ENCODE peak calls at places on chromosomes 11 and 22, in ten cellular contexts. Y, I, Q, W, O, M, C, N, D and E are unnamed samples.

GRCh38 chr11:95888852-95889251 is 35.1 kb downstream of the MTMR2 start:
- DNase-seq in D (no peak), N (no peak), M (no peak), Q (no peak), Y (no peak), O (no peak), C (no peak), W (no peak), I (no peak), E (no peak)

GRCh38 chr11:113806403-113806802 is 26.8 kb downstream of the CLDN25 start:
- DNase-seq in Q (peak), D (peak), I (no peak), W (peak), Y (no peak), O (peak), M (peak), N (no peak), C (no peak), E (no peak)

GRCh38 chr11:46678741-46679130 is 21.7 kb downstream of the ARHGAP1 start:
- DNase-seq in D (no peak), O (no peak), W (no peak), Q (no peak), I (no peak), C (no peak), M (no peak), N (no peak), Y (no peak), E (no peak)

GRCh38 chr11:116641561-116642045 is 131.2 kb downstream of the BUD13 start:
- DNase-seq in Y (peak), M (peak), W (peak), Q (peak), D (peak), O (peak), N (no peak), I (no peak), C (no peak), E (no peak)

GRCh38 chr11:56251954-56252353 is at the start of gene OR5T3:
- DNase-seq in Q (no peak), W (no peak), O (no peak), M (no peak), D (no peak), Y (no peak), N (no peak), I (no peak), C (no peak), E (no peak)

GRCh38 chr11:3165152-3165705 is at the start of gene OSBPL5:
- DNase-seq in Y (peak), D (no peak), Q (no peak), N (peak), I (peak), M (peak), O (peak), W (no peak), C (peak), E (no peak)

GRCh38 chr11:100910808-100911207 is 218.8 kb downstream of the PGR start:
- DNase-seq in W (no peak), Q (no peak), O (no peak), M (no peak), Y (no peak), I (no peak), D (no peak), C (no peak), N (no peak), E (no peak)

GRCh38 chr11:131421066-131421855 is 50.8 kb downstream of the NTM start:
- DNase-seq in C (no peak), D (no peak), I (no peak), N (no peak), Q (no peak), O (no peak), M (no peak), Y (no peak), W (no peak), E (no peak)

GRCh38 chr11:34331329-34331728 is 26.5 kb downstream of the ABTB2 start:
- DNase-seq in M (no peak), D (no peak), O (peak), N (no peak), I (no peak), W (no peak), Q (no peak), C (no peak), Y (no peak), E (no peak)

GRCh38 chr11:119717839-119718534 is 11.0 kb downstream of the NECTIN1 start:
- DNase-seq in C (no peak), O (no peak), Q (no peak), I (no peak), N (no peak), Y (no peak), M (no peak), D (no peak), W (no peak), E (no peak)

GRCh38 chr11:41498726-41499125 is 39.3 kb upstream of the LRRC4C start:
- DNase-seq in D (no peak), M (no peak), N (no peak), W (no peak), O (no peak), C (no peak), Q (no peak), I (no peak), Y (no peak), E (no peak)

GRCh38 chr22:35186492-35186891 is 70.8 kb upstream of the HMGXB4 start:
- DNase-seq in N (no peak), Q (no peak), D (no peak), W (no peak), Y (no peak), O (no peak), I (no peak), M (no peak), C (no peak), E (no peak)

GRCh38 chr11:118975771-118976709 is 4.5 kb downstream of the FOXR1 start:
- DNase-seq in D (no peak), M (peak), I (no peak), Q (no peak), O (no peak), Y (no peak), W (no peak), N (no peak), C (no peak), E (no peak)

GRCh38 chr22:42078469-42079318 is 806 bp upstream of the SMDT1 start:
- DNase-seq in N (no peak), C (peak), M (peak), I (peak), O (no peak), Q (no peak), D (peak), Y (peak), W (no peak), E (no peak)

GRCh38 chr22:32308934-32309333 is 48.7 kb upstream of the RFPL3 start:
- DNase-seq in O (no peak), M (peak), D (no peak), Y (no peak), N (no peak), I (no peak), Q (no peak), W (peak), C (no peak), E (no peak)

GRCh38 chr11:133918606-133919260 is 38.0 kb downstream of the IGSF9B start:
- DNase-seq in I (no peak), D (no peak), Y (no peak), N (no peak), Q (no peak), W (no peak), M (no peak), C (no peak), O (no peak), E (no peak)

GRCh38 chr22:30104501-30105156 is 24.4 kb downstream of the HORMAD2 start:
- DNase-seq in W (no peak), Y (no peak), N (no peak), I (no peak), C (no peak), M (no peak), O (no peak), D (no peak), Q (no peak), E (no peak)

GRCh38 chr11:2668876-2669275 is 30.9 kb downstream of the KCNQ1OT1 start:
- DNase-seq in W (peak), Y (peak), Q (no peak), M (no peak), O (no peak), D (no peak), C (peak), N (no peak), I (no peak), E (no peak)

GRCh38 chr11:109865558-109866186 is 227.5 kb upstream of the ZC3H12C start:
- DNase-seq in Q (no peak), Y (peak), O (no peak), D (no peak), M (no peak), C (no peak), N (no peak), W (no peak), I (no peak), E (no peak)

GRCh38 chr22:42553475-42554361 is at the start of gene SERHL2:
- DNase-seq in D (peak), W (peak), I (peak), C (peak), Q (no peak), O (peak), M (peak), Y (peak), N (peak), E (no peak)

GRCh38 chr22:47551438-47551788 is 789.0 kb downstream of the TBC1D22A start:
- DNase-seq in D (no peak), M (no peak), I (no peak), C (peak), W (no peak), Y (no peak), Q (no peak), N (no peak), O (no peak), E (no peak)

GRCh38 chr22:39985383-39986045 is 9.2 kb upstream of the FAM83F start:
- DNase-seq in N (no peak), W (no peak), Q (no peak), D (no peak), O (no peak), C (no peak), Y (no peak), I (no peak), M (peak), E (no peak)

GRCh38 chr11:1442163-1442562 is 44.4 kb downstream of the MOB2 start:
- DNase-seq in D (no peak), N (no peak), Q (no peak), M (no peak), O (peak), C (no peak), W (peak), I (no peak), Y (no peak), E (no peak)

GRCh38 chr11:122882809-122883681 is 486 bp downstream of the JHY start:
- DNase-seq in O (peak), D (peak), Q (peak), Y (peak), I (peak), M (peak), N (peak), W (peak), C (peak), E (no peak)
- TF ChIP-seq POLR2A in O (no peak), D (no peak), Q (no peak), Y (peak), I (no peak), M (no peak), N (no peak), W (no peak), C (no peak), E (no peak)

GRCh38 chr22:31138126-31138525 is 2.2 kb downstream of the PLA2G3 start:
- DNase-seq in Q (no peak), C (no peak), W (no peak), I (no peak), O (no peak), D (no peak), N (no peak), Y (no peak), M (no peak), E (no peak)

GRCh38 chr22:31140746-31141145 is 438 bp upstream of the PLA2G3 start:
- DNase-seq in I (no peak), W (no peak), C (no peak), N (no peak), D (no peak), M (peak), Q (no peak), O (no peak), Y (peak), E (no peak)

GRCh38 chr22:31141551-31141950 is 1.2 kb upstream of the PLA2G3 start:
- DNase-seq in N (no peak), W (no peak), C (no peak), I (no peak), Y (no peak), M (no peak), Q (no peak), D (no peak), O (no peak), E (no peak)

GRCh38 chr22:31139066-31139465 is 1.2 kb downstream of the PLA2G3 start:
- DNase-seq in Y (no peak), Q (no peak), I (no peak), N (no peak), M (no peak), O (no peak), W (no peak), C (no peak), D (no peak), E (no peak)

GRCh38 chr22:31139866-31140716 is at the start of gene PLA2G3:
- DNase-seq in O (no peak), Y (no peak), M (peak), Q (no peak), W (peak), N (no peak), C (no peak), I (no peak), D (no peak), E (no peak)
- H3K4me3 ChIP-seq in O (no peak), Y (no peak), M (no peak), Q (no peak), W (peak), N (no peak), C (no peak), I (no peak), D (no peak), E (no peak)

DNA sequence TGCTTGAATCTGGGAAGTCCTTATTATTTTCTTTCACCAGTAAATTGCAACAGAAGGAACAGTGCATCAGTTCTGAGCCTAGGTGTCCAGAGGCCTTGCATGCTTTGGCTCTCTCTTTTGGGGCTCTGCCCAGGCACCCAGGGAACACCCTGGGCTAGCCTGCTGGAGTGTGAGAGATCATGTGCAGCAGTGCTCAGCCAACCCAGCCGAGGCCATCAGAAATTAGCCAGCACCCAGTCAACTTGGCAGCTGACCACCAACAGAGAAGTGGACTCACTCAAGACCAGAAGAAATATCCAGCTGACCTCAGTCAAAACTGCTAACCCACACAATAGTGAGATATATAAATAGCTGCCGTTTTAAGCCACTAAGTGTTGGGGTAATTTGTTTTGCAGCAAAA is 11.2 kb upstream of the P4HA3 start:
- DNase-seq in N (peak), M (peak), Q (no peak), D (no peak), Y (peak), W (no peak), I (peak), C (no peak), O (no peak), E (no peak)
- H3K27ac ChIP-seq in N (peak), M (peak), Q (no peak), D (no peak), Y (no peak), W (no peak), I (no peak), C (no peak), O (peak), E (no peak)

GRCh38 chr11:122652495-122652894 is 3.0 kb upstream of the UBASH3B start:
- DNase-seq in O (no peak), M (no peak), Y (no peak), I (no peak), Q (no peak), N (no peak), C (no peak), W (no peak), D (no peak), E (no peak)

GRCh38 chr11:122656073-122656630 is 630 bp downstream of the UBASH3B start:
- DNase-seq in O (peak), Y (peak), M (peak), Q (no peak), C (peak), I (peak), N (peak), D (peak), W (peak), E (no peak)

GRCh38 chr11:122656631-122657101 is 1.1 kb downstream of the UBASH3B start:
- DNase-seq in Q (no peak), N (peak), C (peak), M (peak), I (peak), Y (peak), W (no peak), O (peak), D (peak), E (no peak)

GRCh38 chr11:122653911-122654310 is 1.6 kb upstream of the UBASH3B start:
- DNase-seq in W (no peak), O (no peak), C (no peak), N (no peak), M (no peak), Q (no peak), D (no peak), Y (no peak), I (no peak), E (no peak)

GRCh38 chr11:122655527-122656072 is at the start of gene UBASH3B:
- DNase-seq in W (peak), C (peak), I (peak), O (peak), M (peak), D (peak), N (peak), Q (peak), Y (peak), E (peak)
- TF ChIP-seq POLR2A in W (no peak), C (no peak), I (no peak), O (peak), M (no peak), D (peak), N (no peak), Q (peak), Y (peak), E (peak)